ENCODE peak calls at places on chromosomes 12 and 14, in four cellular contexts. V is transverse colon, O is ovary, F is esophagus squamous epithelium. R is an unnamed sample. For H3K4me1, the result is how much of the 10 kb centered on the place peaks cover.

GRCh38 chr14:100065161-100065871 is at the start of gene EVL:
- DNase-seq in V (peak), O (no peak), F (no peak), R (no peak)

GRCh38 chr12:109637341-109637740 is 63.7 kb downstream of the MVK start:
- DNase-seq in V (no peak), O (no peak), F (no peak), R (no peak)

GRCh38 chr12:39846304-39846703 is 226.7 kb upstream of the ABCD2 start:
- DNase-seq in V (no peak), O (no peak), F (no peak), R (no peak)

GRCh38 chr14:74910556-74910955 is 12.5 kb downstream of the RPS6KL1 start:
- DNase-seq in V (peak), O (no peak), F (no peak), R (no peak)

GRCh38 chr12:124621296-124621660 is 53.9 kb upstream of the NCOR2 start:
- DNase-seq in V (peak), O (peak), F (no peak), R (peak)

GRCh38 chr12:94077209-94077608 is 71.2 kb upstream of the PLXNC1 start:
- DNase-seq in V (no peak), O (no peak), F (no peak), R (no peak)

GRCh38 chr12:30753233-30753632 is 1.5 kb downstream of the CAPRIN2 start:
- DNase-seq in V (no peak), O (no peak), F (no peak), R (no peak)

GRCh38 chr12:6228535-6229223 is 28.5 kb downstream of the CD9 start:
- DNase-seq in V (peak), O (no peak), F (no peak), R (no peak)

GRCh38 chr12:132458441-132459225 is 31.3 kb upstream of the FBRSL1 start:
- DNase-seq in V (no peak), O (no peak), F (no peak), R (no peak)

GRCh38 chr12:120583478-120584030 is 2.4 kb upstream of the POP5 start:
- DNase-seq in V (peak), O (peak), F (no peak), R (peak)

GRCh38 chr14:100078997-100079561 is 13.9 kb downstream of the EVL start:
- DNase-seq in V (peak), O (no peak), F (no peak), R (peak)

GRCh38 chr14:23364164-23364571 is 804 bp downstream of the EFS start:
- DNase-seq in V (no peak), O (no peak), F (no peak), R (no peak)

GRCh38 chr12:131124487-131125280 is 171.0 kb downstream of the ADGRD1 start:
- DNase-seq in V (no peak), O (no peak), F (no peak), R (no peak)

GRCh38 chr12:122018937-122019336 is 2.7 kb upstream of the BCL7A start:
- DNase-seq in V (no peak), O (no peak), F (no peak), R (no peak)

GRCh38 chr14:91258021-91258618 is 13.6 kb upstream of the GPR68 start:
- DNase-seq in V (peak), O (no peak), F (no peak), R (no peak)

GRCh38 chr14:54424479-54424901 is 16.7 kb downstream of the CNIH1 start:
- DNase-seq in V (no peak), O (no peak), F (no peak), R (no peak)

DNA sequence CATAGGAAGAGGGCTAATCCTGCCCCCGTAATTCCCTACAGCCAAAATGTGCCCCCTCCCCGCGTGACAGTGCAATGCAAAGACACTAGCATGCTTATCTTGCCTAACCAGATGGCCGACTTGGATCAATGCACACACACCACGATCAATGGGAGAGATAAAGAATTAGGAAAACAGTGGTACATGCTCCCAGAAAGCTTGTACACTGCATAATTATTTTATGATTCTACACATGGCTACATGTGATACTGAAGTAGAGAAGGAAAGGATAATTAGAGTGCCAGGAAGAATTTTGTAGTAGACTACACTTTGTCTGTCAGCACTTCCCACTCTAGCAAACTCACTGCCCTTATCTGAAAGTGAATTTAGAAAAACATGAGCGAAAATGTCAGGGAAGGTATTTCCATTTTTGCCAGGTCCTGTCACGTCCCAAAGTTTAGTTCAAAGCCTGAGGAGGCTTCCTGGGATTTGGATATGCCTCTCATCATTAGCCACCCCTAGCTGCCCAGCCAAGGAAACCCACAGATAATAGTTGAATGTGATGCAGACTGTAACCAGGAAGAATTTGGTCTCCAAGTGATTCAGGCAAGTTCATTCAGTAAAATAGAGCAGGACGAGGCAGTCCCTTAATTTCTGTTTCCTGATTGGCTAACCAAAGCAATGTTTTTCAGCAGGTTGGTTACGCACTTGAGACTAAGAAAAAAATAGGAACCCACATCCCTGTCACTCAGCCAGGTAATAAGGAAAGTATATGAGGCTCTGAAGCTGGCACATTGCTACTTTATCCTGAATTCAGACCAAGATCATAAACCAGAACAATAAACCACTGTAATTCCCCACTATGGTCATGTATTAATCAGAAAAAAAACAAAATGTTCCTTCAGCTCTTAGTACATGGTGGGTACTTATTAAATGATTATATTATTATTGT is 199.6 kb upstream of the OTX2 start:
- DNase-seq in V (no peak), O (no peak), F (no peak), R (no peak)
- TF ChIP-seq POLR2A in V (no peak), O (no peak), F (no peak), R (no peak)

GRCh38 chr14:68409355-68409754 is 383.5 kb downstream of the ZFP36L1 start:
- DNase-seq in V (no peak), O (no peak), F (no peak), R (no peak)
- H3K4me1 ChIP-seq in V (under half), O (under half), F (under half), R (under half)

DNA sequence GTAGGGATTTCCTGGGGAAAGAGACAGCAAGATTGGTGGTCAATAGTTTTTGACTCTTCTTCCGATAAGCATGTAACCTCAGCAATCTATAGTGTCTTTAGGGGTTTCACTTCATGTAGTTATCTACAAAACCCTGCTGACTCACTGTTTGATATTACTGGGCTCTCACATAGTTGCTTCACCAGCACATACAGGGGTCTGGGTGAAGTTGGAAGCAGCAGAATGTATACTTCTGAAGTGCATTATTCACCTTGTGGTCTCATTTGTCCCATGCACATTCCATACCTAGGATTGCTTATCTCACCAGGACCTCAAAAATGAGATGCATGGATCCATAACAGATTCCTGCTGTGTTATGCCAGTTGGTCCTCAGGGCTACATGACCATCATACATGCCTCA is 280.0 kb downstream of the LRIG3 start:
- DNase-seq in V (no peak), O (no peak), F (no peak), R (no peak)
- H3K4me3 ChIP-seq in V (no peak), O (no peak), F (no peak), R (no peak)

DNA sequence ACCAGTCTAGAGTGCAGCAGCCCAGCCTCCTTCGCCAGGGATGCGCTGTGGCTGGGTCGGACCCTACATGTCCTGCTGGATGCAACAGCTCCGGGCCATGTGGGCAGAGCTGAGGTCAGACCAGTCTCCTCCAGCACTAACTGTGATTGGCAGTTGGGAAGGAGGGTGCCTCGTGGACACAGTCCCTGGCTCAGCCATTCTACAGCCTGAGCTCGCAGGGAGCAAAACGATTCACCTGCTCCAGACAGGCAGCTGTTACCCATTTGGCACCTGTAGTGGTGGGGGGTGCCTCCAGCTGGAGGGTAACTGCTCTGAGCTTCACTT is 6.3 kb upstream of the ASB2 start:
- DNase-seq in V (no peak), O (no peak), F (no peak), R (no peak)
- TF ChIP-seq POLR2A in V (no peak), O (no peak), F (no peak), R (no peak)

GRCh38 chr12:106976013-106976658 is 10.8 kb downstream of the MTERF2 start:
- DNase-seq in V (no peak), O (no peak), F (no peak), R (peak)

GRCh38 chr12:106975098-106975497 is 11.8 kb downstream of the MTERF2 start:
- DNase-seq in V (no peak), O (no peak), F (no peak), R (no peak)

GRCh38 chr12:106971065-106971464 is 15.4 kb downstream of the TMEM263 start:
- DNase-seq in V (no peak), O (no peak), F (no peak), R (no peak)

GRCh38 chr12:106974525-106974924 is 12.4 kb downstream of the MTERF2 start:
- DNase-seq in V (no peak), O (no peak), F (no peak), R (peak)

DNA sequence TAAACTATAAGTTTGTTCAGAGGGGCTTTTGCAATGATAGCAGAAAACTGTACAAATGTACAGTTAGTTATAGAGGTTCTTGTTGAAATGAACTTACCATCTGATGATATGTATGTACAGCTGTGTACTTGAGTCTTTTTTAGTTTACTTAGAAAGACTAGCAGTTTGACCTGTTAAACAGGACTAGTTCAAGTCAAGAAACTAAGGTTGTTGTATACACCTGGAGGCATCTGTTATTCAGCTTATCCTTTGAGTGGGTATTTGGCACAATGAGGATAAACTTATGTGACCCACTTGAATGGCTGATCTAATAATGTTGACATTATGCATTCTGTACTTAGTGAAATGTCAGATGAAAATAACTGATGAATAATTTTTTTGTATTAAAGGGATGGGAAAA is 13.4 kb downstream of the MTERF2 start:
- DNase-seq in V (no peak), O (no peak), F (no peak), R (no peak)
- H3K4me1 ChIP-seq in V (half or more), O (under half), F (under half), R (half or more)

GRCh38 chr12:51399893-51400292 is 8.7 kb upstream of the GALNT6 start:
- DNase-seq in V (peak), O (no peak), F (no peak), R (no peak)

GRCh38 chr12:51401900-51402299 is 10.7 kb upstream of the GALNT6 start:
- DNase-seq in V (no peak), O (no peak), F (no peak), R (no peak)

GRCh38 chr12:51401486-51401885 is 10.3 kb upstream of the GALNT6 start:
- DNase-seq in V (no peak), O (no peak), F (no peak), R (no peak)

GRCh38 chr12:51403159-51403558 is 12.0 kb upstream of the GALNT6 start:
- DNase-seq in V (no peak), O (no peak), F (no peak), R (no peak)

GRCh38 chr12:51401020-51401419 is 9.8 kb upstream of the GALNT6 start:
- DNase-seq in V (no peak), O (no peak), F (no peak), R (no peak)
- H3K4me3 ChIP-seq in V (no peak), O (no peak), F (no peak), R (no peak)